ENCODE peak calls at places on chromosomes 13 and 19, in eight cellular contexts. Q is stimulated activated CD8-positive, alpha-beta memory T cell treated with anti-CD3 and anti-CD28 coated beads, Interleukin-2, amount 100 ng/mL, for 48 hours; B is CD8-positive, alpha-beta memory T cell; W is fibroblast of mammary gland; A is breast epithelium; S is brain microvascular endothelial cell; N is hypothalamus; P is CD4-positive, CD25-positive, alpha-beta regulatory T cell. G is an unnamed sample.

GRCh38 chr13:40535345-40535836 is 131.1 kb downstream of the FOXO1 start:
- DNase-seq in S (no peak), W (no peak), A (no peak), P (no peak), N (no peak), Q (no peak), B (no peak), G (no peak)

GRCh38 chr19:32676186-32676894 is 692 bp downstream of the RGS9BP start:
- DNase-seq in P (no peak), A (no peak), W (no peak), Q (no peak), N (no peak), S (no peak), B (peak; percentile 33), G (no peak)

GRCh38 chr19:16216744-16217670 is 19.3 kb downstream of the AP1M1 start:
- DNase-seq in S (no peak), N (no peak), P (peak; percentile 37), W (no peak), A (no peak), B (peak; percentile 76), Q (no peak), G (no peak)

GRCh38 chr19:29795461-29795860 is 16.3 kb upstream of the CCNE1 start:
- DNase-seq in S (no peak), Q (no peak), B (no peak), A (no peak), N (no peak), P (no peak), W (no peak), G (no peak)

GRCh38 chr13:80923907-80924306 is 583.0 kb upstream of the SPRY2 start:
- DNase-seq in W (peak; percentile 27), P (no peak), A (no peak), Q (no peak), S (no peak), N (no peak), B (no peak), G (no peak)

GRCh38 chr13:98175823-98176222 is 1.2 kb downstream of the RNF113B start:
- DNase-seq in A (no peak), P (no peak), N (no peak), Q (no peak), S (no peak), W (no peak), B (no peak), G (no peak)

GRCh38 chr13:40589285-40590109 is 76.9 kb downstream of the FOXO1 start:
- DNase-seq in B (no peak), A (no peak), N (peak; percentile 35), Q (no peak), S (peak; percentile 76), W (peak; percentile 83), P (no peak), G (peak; percentile 45)

GRCh38 chr19:13208131-13208963 is 58.1 kb downstream of the IER2 start:
- DNase-seq in Q (peak; percentile 57), B (peak; percentile 39), W (peak; percentile 82), S (peak; percentile 54), A (no peak), P (peak; percentile 41), N (no peak), G (no peak)

GRCh38 chr19:56765107-56765506 is 75.4 kb downstream of the PEG3 start:
- DNase-seq in A (peak; percentile 55), Q (no peak), N (peak; percentile 82), W (peak; percentile 7), S (peak; percentile 4), B (peak; percentile 2), P (no peak), G (no peak)

GRCh38 chr19:2495130-2495641 is 19.3 kb downstream of the GADD45B start:
- DNase-seq in P (no peak), S (no peak), W (peak; percentile 42), N (no peak), Q (no peak), A (peak; percentile 89), B (no peak), G (peak; percentile 96)

GRCh38 chr13:31967155-31967554 is 64.4 kb upstream of the FRY start:
- DNase-seq in B (no peak), W (no peak), N (no peak), P (no peak), A (no peak), Q (no peak), S (no peak), G (no peak)

GRCh38 chr19:35063940-35064818 is 22.7 kb downstream of the HPN start:
- DNase-seq in S (peak; percentile 29), N (no peak), B (no peak), P (no peak), W (peak; percentile 77), Q (no peak), A (no peak), G (no peak)

GRCh38 chr19:49556412-49557398 is 23.7 kb downstream of the NOSIP start:
- DNase-seq in W (peak; percentile 30), B (peak; percentile 74), S (no peak), A (no peak), P (no peak), N (no peak), Q (no peak), G (no peak)

GRCh38 chr13:114161028-114161556 is 18.0 kb upstream of the CFAP97D2 start:
- DNase-seq in S (no peak), N (no peak), Q (no peak), P (no peak), W (no peak), B (no peak), A (no peak), G (peak; percentile 81)

GRCh38 chr13:29954082-29955043 is 103.9 kb upstream of the UBL3 start:
- DNase-seq in W (no peak), B (peak; percentile 69), Q (peak; percentile 15), S (no peak), P (peak; percentile 63), A (no peak), N (no peak), G (no peak)

GRCh38 chr13:40181203-40181845 is 485.1 kb downstream of the FOXO1 start:
- DNase-seq in P (no peak), S (peak; percentile 85), N (no peak), W (peak; percentile 89), B (no peak), Q (no peak), A (no peak), G (no peak)

GRCh38 chr19:52170863-52171320 is 529 bp downstream of the ZNF836 start:
- DNase-seq in S (no peak), B (no peak), N (no peak), P (no peak), A (no peak), W (no peak), Q (no peak), G (peak; percentile 86)

GRCh38 chr13:112131081-112131739 is 64.3 kb downstream of the SOX1 start:
- DNase-seq in N (no peak), P (no peak), S (no peak), A (peak; percentile 25), Q (no peak), W (no peak), B (no peak), G (no peak)

GRCh38 chr19:12828494-12828893 is 5.9 kb downstream of the RTBDN start:
- DNase-seq in N (no peak), B (no peak), P (no peak), S (no peak), A (no peak), W (peak; percentile 33), Q (no peak), G (no peak)

GRCh38 chr13:32676242-32676641 is 90.0 kb downstream of the PDS5B start:
- DNase-seq in A (no peak), P (no peak), W (no peak), B (no peak), Q (no peak), S (peak; percentile 42), N (no peak), G (no peak)

GRCh38 chr19:2089001-2089711 is 7.0 kb downstream of the MOB3A start:
- DNase-seq in S (peak; percentile 49), Q (no peak), W (peak; percentile 45), N (no peak), B (no peak), P (no peak), A (no peak), G (no peak)

GRCh38 chr19:34109596-34109995 is 62.7 kb upstream of the LSM14A start:
- DNase-seq in W (no peak), B (no peak), N (no peak), A (no peak), Q (no peak), P (no peak), S (no peak), G (no peak)

GRCh38 chr13:73521291-73521626 is 462.5 kb downstream of the KLF5 start:
- DNase-seq in A (no peak), W (no peak), N (no peak), P (peak; percentile 6), B (peak; percentile 45), Q (no peak), S (no peak), G (no peak)

GRCh38 chr13:90979059-90979458 is 368.4 kb upstream of the MIR17HG start:
- DNase-seq in N (no peak), W (no peak), Q (no peak), A (no peak), B (no peak), P (no peak), S (no peak), G (no peak)

GRCh38 chr13:35025314-35025713 is 83.2 kb downstream of the NBEA start:
- DNase-seq in P (no peak), N (no peak), A (no peak), S (no peak), W (no peak), B (no peak), Q (no peak), G (no peak)

GRCh38 chr13:60583911-60584753 is 187.1 kb downstream of the TDRD3 start:
- DNase-seq in A (no peak), B (no peak), W (peak; percentile 94), S (peak; percentile 91), Q (no peak), N (no peak), P (no peak), G (peak; percentile 87)

GRCh38 chr19:18992696-18993095 is 40.6 kb downstream of the SUGP2 start:
- DNase-seq in N (no peak), S (no peak), B (no peak), Q (no peak), A (no peak), P (no peak), W (no peak), G (no peak)

GRCh38 chr19:14004619-14005380 is 1.3 kb downstream of the RFX1 start:
- DNase-seq in Q (no peak), A (no peak), B (peak; percentile 25), W (peak; percentile 38), P (no peak), N (peak; percentile 50), S (no peak), G (peak; percentile 79)

GRCh38 chr13:113804703-113805430 is 45.8 kb downstream of the TMEM255B start:
- DNase-seq in A (no peak), B (no peak), N (no peak), W (no peak), P (no peak), S (no peak), Q (no peak), G (no peak)

GRCh38 chr19:48568345-48568886 is 16.4 kb downstream of the SULT2B1 start:
- DNase-seq in A (peak; percentile 85), P (no peak), B (no peak), Q (no peak), S (peak; percentile 70), N (peak; percentile 62), W (peak; percentile 91), G (peak; percentile 96)

GRCh38 chr13:108033800-108034707 is 181.3 kb downstream of the LIG4 start:
- DNase-seq in B (no peak), P (no peak), S (no peak), A (no peak), N (no peak), Q (no peak), W (no peak), G (no peak)

GRCh38 chr13:77990973-77991372 is 72.3 kb upstream of the EDNRB start:
- DNase-seq in P (no peak), A (no peak), N (no peak), Q (no peak), B (no peak), S (no peak), W (no peak), G (no peak)

GRCh38 chr13:66341038-66341437 is 889.1 kb downstream of the PCDH9 start:
- DNase-seq in S (no peak), P (no peak), Q (no peak), A (no peak), W (no peak), N (no peak), B (no peak), G (no peak)

GRCh38 chr13:113861433-113862030 is 2.3 kb downstream of the GAS6 start:
- DNase-seq in P (no peak), A (peak; percentile 48), B (no peak), W (no peak), S (no peak), Q (no peak), N (no peak), G (peak; percentile 85)

G was measured in lower leg skin.